ENCODE peak calls at places on chromosomes 13 and 19, in five cellular contexts. One of them, this sample, is unnamed.

GRCh38 chr19:56839665-56840451 is 668 bp downstream of the PEG3 start:
- DNase-seq in fibroblast of villous mesenchyme: peak
- DNase-seq in naive thymus-derived CD4-positive, alpha-beta T cell: no peak
- DNase-seq in G401: peak
- DNase-seq in A673: peak
- DNase-seq in this sample: peak

GRCh38 chr13:109700176-109700575 is 86.2 kb downstream of the IRS2 start:
- DNase-seq in fibroblast of villous mesenchyme: peak
- DNase-seq in naive thymus-derived CD4-positive, alpha-beta T cell: peak
- DNase-seq in G401: no peak
- DNase-seq in A673: peak
- DNase-seq in this sample: no peak

GRCh38 chr13:23695711-23696512 is 125.7 kb downstream of the TNFRSF19 start:
- DNase-seq in fibroblast of villous mesenchyme: no peak
- DNase-seq in naive thymus-derived CD4-positive, alpha-beta T cell: peak
- DNase-seq in G401: no peak
- DNase-seq in A673: no peak
- DNase-seq in this sample: no peak

GRCh38 chr13:30004204-30004603 is 153.8 kb upstream of the UBL3 start:
- DNase-seq in fibroblast of villous mesenchyme: no peak
- DNase-seq in naive thymus-derived CD4-positive, alpha-beta T cell: no peak
- DNase-seq in G401: no peak
- DNase-seq in A673: no peak
- DNase-seq in this sample: no peak

GRCh38 chr19:4229179-4229931 is at the start of gene EBI3:
- DNase-seq in fibroblast of villous mesenchyme: peak
- DNase-seq in naive thymus-derived CD4-positive, alpha-beta T cell: no peak
- DNase-seq in G401: peak
- DNase-seq in A673: peak
- DNase-seq in this sample: no peak

GRCh38 chr13:26021956-26022355 is 29.9 kb downstream of the SHISA2 start:
- DNase-seq in fibroblast of villous mesenchyme: no peak
- DNase-seq in naive thymus-derived CD4-positive, alpha-beta T cell: no peak
- DNase-seq in G401: no peak
- DNase-seq in A673: no peak
- DNase-seq in this sample: no peak

GRCh38 chr19:33192010-33192409 is 2.1 kb upstream of the LRP3 start:
- DNase-seq in fibroblast of villous mesenchyme: no peak
- DNase-seq in naive thymus-derived CD4-positive, alpha-beta T cell: no peak
- DNase-seq in G401: no peak
- DNase-seq in A673: peak
- DNase-seq in this sample: no peak

GRCh38 chr13:80010846-80011245 is 330.1 kb downstream of the SPRY2 start:
- DNase-seq in fibroblast of villous mesenchyme: no peak
- DNase-seq in naive thymus-derived CD4-positive, alpha-beta T cell: no peak
- DNase-seq in G401: peak
- DNase-seq in A673: no peak
- DNase-seq in this sample: peak

GRCh38 chr19:46082728-46083050 is 41.8 kb downstream of the IGFL3 start:
- DNase-seq in fibroblast of villous mesenchyme: no peak
- DNase-seq in naive thymus-derived CD4-positive, alpha-beta T cell: no peak
- DNase-seq in G401: no peak
- DNase-seq in A673: no peak
- DNase-seq in this sample: no peak

GRCh38 chr19:49499030-49499670 is 2.9 kb downstream of the RPS11 start:
- DNase-seq in fibroblast of villous mesenchyme: no peak
- DNase-seq in naive thymus-derived CD4-positive, alpha-beta T cell: no peak
- DNase-seq in G401: no peak
- DNase-seq in A673: no peak
- DNase-seq in this sample: no peak

GRCh38 chr19:52622261-52622660 is 15.9 kb downstream of the ZNF83 start:
- DNase-seq in fibroblast of villous mesenchyme: no peak
- DNase-seq in naive thymus-derived CD4-positive, alpha-beta T cell: no peak
- DNase-seq in G401: no peak
- DNase-seq in A673: no peak
- DNase-seq in this sample: no peak

GRCh38 chr13:93776936-93777335 is 550.3 kb downstream of the GPC6 start:
- DNase-seq in fibroblast of villous mesenchyme: peak
- DNase-seq in naive thymus-derived CD4-positive, alpha-beta T cell: no peak
- DNase-seq in G401: no peak
- DNase-seq in A673: no peak
- DNase-seq in this sample: no peak

GRCh38 chr19:45952691-45953505 is 20.8 kb downstream of the NOVA2 start:
- DNase-seq in fibroblast of villous mesenchyme: peak
- DNase-seq in naive thymus-derived CD4-positive, alpha-beta T cell: peak
- DNase-seq in G401: peak
- DNase-seq in A673: peak
- DNase-seq in this sample: no peak